ENCODE peak calls at places on chromosomes 7 and 10, in ten cellular contexts. One of them, this sample, is unnamed.

GRCh38 chr10:63515002-63515763 is 6.0 kb upstream of the REEP3 start:
- DNase-seq in H1: peak
- DNase-seq in choroid plexus epithelial cell: peak
- DNase-seq in brain microvascular endothelial cell: peak
- DNase-seq in left ventricle myocardium inferior: no peak
- DNase-seq in cardiac fibroblast: peak
- DNase-seq in psoas muscle: no peak
- DNase-seq in A673: peak
- DNase-seq in PC-3: peak
- DNase-seq in foreskin fibroblast: no peak
- DNase-seq in this sample: no peak

GRCh38 chr10:98262571-98262970 is 5.4 kb downstream of the LOXL4 start:
- DNase-seq in H1: peak
- DNase-seq in choroid plexus epithelial cell: peak
- DNase-seq in brain microvascular endothelial cell: no peak
- DNase-seq in left ventricle myocardium inferior: peak
- DNase-seq in cardiac fibroblast: peak
- DNase-seq in psoas muscle: peak
- DNase-seq in A673: no peak
- DNase-seq in PC-3: peak
- DNase-seq in foreskin fibroblast: no peak
- DNase-seq in this sample: no peak

GRCh38 chr7:82745117-82745516 is 301.5 kb upstream of the CACNA2D1 start:
- DNase-seq in H1: no peak
- DNase-seq in choroid plexus epithelial cell: peak
- DNase-seq in brain microvascular endothelial cell: no peak
- DNase-seq in left ventricle myocardium inferior: no peak
- DNase-seq in cardiac fibroblast: peak
- DNase-seq in psoas muscle: no peak
- DNase-seq in A673: no peak
- DNase-seq in PC-3: no peak
- DNase-seq in foreskin fibroblast: peak
- DNase-seq in this sample: no peak

GRCh38 chr10:104123397-104123796 is 1.4 kb downstream of the SFR1 start:
- DNase-seq in H1: no peak
- DNase-seq in choroid plexus epithelial cell: peak
- DNase-seq in brain microvascular endothelial cell: no peak
- DNase-seq in left ventricle myocardium inferior: no peak
- DNase-seq in cardiac fibroblast: peak
- DNase-seq in psoas muscle: no peak
- DNase-seq in A673: peak
- DNase-seq in PC-3: peak
- DNase-seq in foreskin fibroblast: no peak
- DNase-seq in this sample: no peak

GRCh38 chr10:122290833-122291532 is 19.9 kb downstream of the BTBD16 start:
- DNase-seq in H1: no peak
- DNase-seq in choroid plexus epithelial cell: no peak
- DNase-seq in brain microvascular endothelial cell: no peak
- DNase-seq in left ventricle myocardium inferior: no peak
- DNase-seq in cardiac fibroblast: no peak
- DNase-seq in psoas muscle: no peak
- DNase-seq in A673: no peak
- DNase-seq in PC-3: no peak
- DNase-seq in foreskin fibroblast: no peak
- DNase-seq in this sample: no peak

GRCh38 chr7:24786306-24786705 is 29.0 kb upstream of the GSDME start:
- DNase-seq in H1: no peak
- DNase-seq in choroid plexus epithelial cell: no peak
- DNase-seq in brain microvascular endothelial cell: no peak
- DNase-seq in left ventricle myocardium inferior: no peak
- DNase-seq in cardiac fibroblast: peak
- DNase-seq in psoas muscle: no peak
- DNase-seq in A673: no peak
- DNase-seq in PC-3: no peak
- DNase-seq in foreskin fibroblast: no peak
- DNase-seq in this sample: no peak

GRCh38 chr7:150641854-150642253 is 9.7 kb upstream of the GIMAP6 start:
- DNase-seq in H1: no peak
- DNase-seq in choroid plexus epithelial cell: no peak
- DNase-seq in brain microvascular endothelial cell: no peak
- DNase-seq in left ventricle myocardium inferior: no peak
- DNase-seq in cardiac fibroblast: no peak
- DNase-seq in psoas muscle: no peak
- DNase-seq in A673: no peak
- DNase-seq in PC-3: no peak
- DNase-seq in foreskin fibroblast: no peak
- DNase-seq in this sample: no peak

GRCh38 chr7:16397497-16398210 is 23.7 kb downstream of the CRPPA start:
- DNase-seq in H1: no peak
- DNase-seq in choroid plexus epithelial cell: no peak
- DNase-seq in brain microvascular endothelial cell: no peak
- DNase-seq in left ventricle myocardium inferior: no peak
- DNase-seq in cardiac fibroblast: no peak
- DNase-seq in psoas muscle: no peak
- DNase-seq in A673: no peak
- DNase-seq in PC-3: no peak
- DNase-seq in foreskin fibroblast: no peak
- DNase-seq in this sample: no peak

GRCh38 chr7:28956608-28957063 is 1.5 kb downstream of the TRIL start:
- DNase-seq in H1: no peak
- DNase-seq in choroid plexus epithelial cell: peak
- DNase-seq in brain microvascular endothelial cell: no peak
- DNase-seq in left ventricle myocardium inferior: peak
- DNase-seq in cardiac fibroblast: peak
- DNase-seq in psoas muscle: peak
- DNase-seq in A673: peak
- DNase-seq in PC-3: peak
- DNase-seq in foreskin fibroblast: no peak
- DNase-seq in this sample: no peak

GRCh38 chr7:137986252-137987010 is 15.5 kb downstream of the CREB3L2 start:
- DNase-seq in H1: no peak
- DNase-seq in choroid plexus epithelial cell: peak
- DNase-seq in brain microvascular endothelial cell: no peak
- DNase-seq in left ventricle myocardium inferior: no peak
- DNase-seq in cardiac fibroblast: peak
- DNase-seq in psoas muscle: no peak
- DNase-seq in A673: no peak
- DNase-seq in PC-3: no peak
- DNase-seq in foreskin fibroblast: peak
- DNase-seq in this sample: no peak

GRCh38 chr7:44196450-44196872 is 4.3 kb upstream of the YKT6 start:
- DNase-seq in H1: no peak
- DNase-seq in choroid plexus epithelial cell: peak
- DNase-seq in brain microvascular endothelial cell: peak
- DNase-seq in left ventricle myocardium inferior: no peak
- DNase-seq in cardiac fibroblast: peak
- DNase-seq in psoas muscle: no peak
- DNase-seq in A673: peak
- DNase-seq in PC-3: peak
- DNase-seq in foreskin fibroblast: peak
- DNase-seq in this sample: no peak

GRCh38 chr10:92573091-92573797 is 649 bp downstream of the IDE start:
- DNase-seq in H1: no peak
- DNase-seq in choroid plexus epithelial cell: peak
- DNase-seq in brain microvascular endothelial cell: no peak
- DNase-seq in left ventricle myocardium inferior: no peak
- DNase-seq in cardiac fibroblast: peak
- DNase-seq in psoas muscle: peak
- DNase-seq in A673: peak
- DNase-seq in PC-3: peak
- DNase-seq in foreskin fibroblast: peak
- DNase-seq in this sample: no peak
- TF ChIP-seq CTCF in H1: no peak
- TF ChIP-seq CTCF in choroid plexus epithelial cell: peak
- TF ChIP-seq CTCF in brain microvascular endothelial cell: peak
- TF ChIP-seq CTCF in left ventricle myocardium inferior: no peak
- TF ChIP-seq CTCF in cardiac fibroblast: peak
- TF ChIP-seq CTCF in psoas muscle: peak
- TF ChIP-seq CTCF in A673: no peak
- TF ChIP-seq CTCF in PC-3: no peak
- TF ChIP-seq CTCF in foreskin fibroblast: no peak
- TF ChIP-seq CTCF in this sample: peak

GRCh38 chr7:35676211-35676610 is 18.7 kb downstream of the HERPUD2 start:
- DNase-seq in H1: no peak
- DNase-seq in choroid plexus epithelial cell: no peak
- DNase-seq in brain microvascular endothelial cell: no peak
- DNase-seq in left ventricle myocardium inferior: no peak
- DNase-seq in cardiac fibroblast: no peak
- DNase-seq in psoas muscle: no peak
- DNase-seq in A673: no peak
- DNase-seq in PC-3: no peak
- DNase-seq in foreskin fibroblast: no peak
- DNase-seq in this sample: no peak
- TF ChIP-seq CTCF in H1: no peak
- TF ChIP-seq CTCF in choroid plexus epithelial cell: no peak
- TF ChIP-seq CTCF in brain microvascular endothelial cell: peak
- TF ChIP-seq CTCF in left ventricle myocardium inferior: no peak
- TF ChIP-seq CTCF in cardiac fibroblast: no peak
- TF ChIP-seq CTCF in psoas muscle: no peak
- TF ChIP-seq CTCF in A673: no peak
- TF ChIP-seq CTCF in PC-3: peak
- TF ChIP-seq CTCF in foreskin fibroblast: no peak
- TF ChIP-seq CTCF in this sample: no peak

DNA sequence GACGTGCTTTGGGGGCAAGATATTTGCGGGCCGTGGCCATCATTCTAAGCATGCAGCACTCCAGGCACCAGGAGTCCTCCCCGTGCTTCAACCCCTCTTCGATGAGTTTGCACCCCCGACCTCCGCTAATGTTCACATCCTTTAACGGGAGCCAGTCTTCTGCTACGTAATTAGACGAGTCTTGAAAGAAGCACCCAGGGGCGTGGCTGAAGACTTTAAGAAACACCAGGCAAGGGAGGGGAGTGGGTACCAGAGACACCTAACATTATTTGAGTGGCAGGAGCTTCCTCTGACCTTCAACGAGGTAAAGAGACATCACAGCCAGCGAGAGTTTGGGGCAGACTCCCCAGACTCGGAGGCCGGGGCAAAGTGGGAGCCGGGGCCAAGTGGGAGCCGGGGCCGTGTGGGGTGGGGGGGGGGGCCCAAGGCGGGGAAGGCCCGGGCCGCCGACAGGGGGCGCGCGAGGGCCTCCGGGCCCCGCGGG is 31.1 kb upstream of the TOMM7 start:
- DNase-seq in H1: no peak
- DNase-seq in choroid plexus epithelial cell: no peak
- DNase-seq in brain microvascular endothelial cell: no peak
- DNase-seq in left ventricle myocardium inferior: no peak
- DNase-seq in cardiac fibroblast: peak
- DNase-seq in psoas muscle: no peak
- DNase-seq in A673: peak
- DNase-seq in PC-3: peak
- DNase-seq in foreskin fibroblast: no peak
- DNase-seq in this sample: no peak
- TF ChIP-seq CTCF in H1: peak
- TF ChIP-seq CTCF in choroid plexus epithelial cell: peak
- TF ChIP-seq CTCF in brain microvascular endothelial cell: peak
- TF ChIP-seq CTCF in left ventricle myocardium inferior: no peak
- TF ChIP-seq CTCF in cardiac fibroblast: peak
- TF ChIP-seq CTCF in psoas muscle: no peak
- TF ChIP-seq CTCF in A673: peak
- TF ChIP-seq CTCF in PC-3: peak
- TF ChIP-seq CTCF in foreskin fibroblast: peak
- TF ChIP-seq CTCF in this sample: no peak

GRCh38 chr10:69412232-69412631 is 4.5 kb downstream of the TACR2 start:
- DNase-seq in H1: no peak
- DNase-seq in choroid plexus epithelial cell: no peak
- DNase-seq in brain microvascular endothelial cell: no peak
- DNase-seq in left ventricle myocardium inferior: no peak
- DNase-seq in cardiac fibroblast: no peak
- DNase-seq in psoas muscle: no peak
- DNase-seq in A673: no peak
- DNase-seq in PC-3: no peak
- DNase-seq in foreskin fibroblast: no peak
- DNase-seq in this sample: peak

GRCh38 chr10:69411476-69411875 is 5.2 kb downstream of the TACR2 start:
- DNase-seq in H1: no peak
- DNase-seq in choroid plexus epithelial cell: peak
- DNase-seq in brain microvascular endothelial cell: no peak
- DNase-seq in left ventricle myocardium inferior: no peak
- DNase-seq in cardiac fibroblast: no peak
- DNase-seq in psoas muscle: no peak
- DNase-seq in A673: no peak
- DNase-seq in PC-3: no peak
- DNase-seq in foreskin fibroblast: no peak
- DNase-seq in this sample: peak

GRCh38 chr10:69415049-69415448 is 1.7 kb downstream of the TACR2 start:
- DNase-seq in H1: no peak
- DNase-seq in choroid plexus epithelial cell: no peak
- DNase-seq in brain microvascular endothelial cell: no peak
- DNase-seq in left ventricle myocardium inferior: no peak
- DNase-seq in cardiac fibroblast: no peak
- DNase-seq in psoas muscle: peak
- DNase-seq in A673: no peak
- DNase-seq in PC-3: no peak
- DNase-seq in foreskin fibroblast: no peak
- DNase-seq in this sample: no peak

GRCh38 chr10:69414036-69415018 is 2.4 kb downstream of the TACR2 start:
- DNase-seq in H1: no peak
- DNase-seq in choroid plexus epithelial cell: no peak
- DNase-seq in brain microvascular endothelial cell: no peak
- DNase-seq in left ventricle myocardium inferior: no peak
- DNase-seq in cardiac fibroblast: no peak
- DNase-seq in psoas muscle: peak
- DNase-seq in A673: no peak
- DNase-seq in PC-3: no peak
- DNase-seq in foreskin fibroblast: no peak
- DNase-seq in this sample: no peak

DNA sequence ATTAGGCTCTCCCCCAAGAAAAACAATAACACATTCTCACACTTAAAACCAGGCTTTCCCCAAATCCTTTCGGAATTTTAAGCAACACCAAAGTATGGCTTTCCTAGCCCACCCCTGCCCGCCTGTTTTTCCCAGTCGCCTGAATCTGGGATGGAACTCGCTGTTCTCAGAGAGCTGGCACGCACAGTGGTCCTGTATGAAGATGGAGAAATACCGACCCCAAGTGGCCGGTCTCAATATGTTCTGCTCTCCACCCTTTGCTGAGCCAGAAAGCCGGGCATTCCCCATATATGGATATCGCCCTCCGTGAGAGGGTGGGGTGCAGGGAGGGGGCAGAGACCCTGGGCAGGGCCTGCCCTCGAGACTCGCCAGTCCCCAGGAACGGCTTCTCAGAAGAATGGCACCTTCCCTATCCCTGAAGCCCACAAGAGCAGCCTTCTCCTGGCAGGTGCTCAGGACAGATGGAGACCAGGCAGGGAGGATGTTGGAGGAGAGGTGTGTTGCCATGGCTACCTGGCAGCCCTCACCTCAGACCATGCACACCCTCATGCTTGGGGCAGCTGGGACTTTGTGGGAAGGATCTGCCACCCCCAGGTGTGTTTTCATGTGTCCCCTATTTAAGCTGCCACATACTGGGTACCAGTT is 3.4 kb downstream of the TACR2 start:
- DNase-seq in H1: peak
- DNase-seq in choroid plexus epithelial cell: peak
- DNase-seq in brain microvascular endothelial cell: peak
- DNase-seq in left ventricle myocardium inferior: peak
- DNase-seq in cardiac fibroblast: peak
- DNase-seq in psoas muscle: peak
- DNase-seq in A673: peak
- DNase-seq in PC-3: peak
- DNase-seq in foreskin fibroblast: peak
- DNase-seq in this sample: no peak
- TF ChIP-seq CTCF in H1: peak
- TF ChIP-seq CTCF in choroid plexus epithelial cell: peak
- TF ChIP-seq CTCF in brain microvascular endothelial cell: peak
- TF ChIP-seq CTCF in left ventricle myocardium inferior: peak
- TF ChIP-seq CTCF in cardiac fibroblast: peak
- TF ChIP-seq CTCF in psoas muscle: peak
- TF ChIP-seq CTCF in A673: peak
- TF ChIP-seq CTCF in PC-3: peak
- TF ChIP-seq CTCF in foreskin fibroblast: peak
- TF ChIP-seq CTCF in this sample: peak

GRCh38 chr10:37434091-37434490 is 308.7 kb downstream of the ANKRD30A start:
- DNase-seq in H1: no peak
- DNase-seq in choroid plexus epithelial cell: peak
- DNase-seq in brain microvascular endothelial cell: no peak
- DNase-seq in left ventricle myocardium inferior: no peak
- DNase-seq in cardiac fibroblast: peak
- DNase-seq in psoas muscle: no peak
- DNase-seq in A673: no peak
- DNase-seq in PC-3: peak
- DNase-seq in foreskin fibroblast: no peak
- DNase-seq in this sample: no peak
- TF ChIP-seq CTCF in H1: no peak
- TF ChIP-seq CTCF in choroid plexus epithelial cell: no peak
- TF ChIP-seq CTCF in brain microvascular endothelial cell: no peak
- TF ChIP-seq CTCF in left ventricle myocardium inferior: peak
- TF ChIP-seq CTCF in cardiac fibroblast: no peak
- TF ChIP-seq CTCF in psoas muscle: peak
- TF ChIP-seq CTCF in A673: peak
- TF ChIP-seq CTCF in PC-3: peak
- TF ChIP-seq CTCF in foreskin fibroblast: no peak
- TF ChIP-seq CTCF in this sample: peak